ENCODE peak calls at places on chromosomes 1 and 21, in seven cellular contexts. R, P, S, L, N, Z and J are unnamed samples.

GRCh38 chr1:11682287-11682771 is 1.4 kb upstream of the MAD2L2 start:
- DNase-seq in R (no peak), P (no peak), S (no peak), L (no peak), N (no peak), Z (no peak), J (no peak)

GRCh38 chr1:211944733-211945500 is 90.4 kb downstream of the INTS7 start:
- DNase-seq in R (peak; percentile 74), P (no peak), S (no peak), L (peak; percentile 22), N (peak; percentile 65), Z (no peak), J (no peak)

GRCh38 chr1:10694633-10695627 is 101.5 kb downstream of the CASZ1 start:
- DNase-seq in R (peak; percentile 84), P (peak; percentile 96), S (peak; percentile 60), L (peak; percentile 74), N (peak; percentile 98), Z (peak; percentile 77), J (peak; percentile 58)

GRCh38 chr21:31520506-31521163 is 138.9 kb upstream of the SOD1 start:
- DNase-seq in R (peak; percentile 79), P (no peak), S (no peak), L (peak; percentile 19), N (no peak), Z (no peak), J (no peak)

GRCh38 chr1:2091611-2092604 is 41.7 kb downstream of the PRKCZ start:
- DNase-seq in R (peak; percentile 13), P (no peak), S (no peak), L (no peak), N (peak; percentile 74), Z (peak; percentile 26), J (no peak)

GRCh38 chr1:156858555-156858956 is 361 bp downstream of the INSRR start:
- DNase-seq in R (no peak), P (peak; percentile 80), S (no peak), L (no peak), N (peak; percentile 47), Z (no peak), J (no peak)

GRCh38 chr1:244353572-244354091 is 98.1 kb downstream of the ADSS2 start:
- DNase-seq in R (peak; percentile 95), P (no peak), S (peak; percentile 77), L (peak; percentile 97), N (peak; percentile 73), Z (no peak), J (peak; percentile 91)

GRCh38 chr1:18166341-18166740 is 58.7 kb downstream of the IGSF21 start:
- DNase-seq in R (no peak), P (peak; percentile 75), S (no peak), L (no peak), N (no peak), Z (no peak), J (no peak)

GRCh38 chr1:37513795-37514349 is 694 bp downstream of the MEAF6 start:
- DNase-seq in R (peak; percentile 12), P (peak; percentile 44), S (no peak), L (no peak), N (peak; percentile 66), Z (peak; percentile 69), J (peak; percentile 43)

GRCh38 chr1:40848530-40849189 is 13.5 kb downstream of the CITED4 start:
- DNase-seq in R (peak; percentile 50), P (peak; percentile 77), S (peak; percentile 71), L (peak; percentile 68), N (peak; percentile 79), Z (peak; percentile 45), J (peak; percentile 84)

GRCh38 chr1:89832481-89833127 is 11.8 kb downstream of the LRRC8D start:
- DNase-seq in R (no peak), P (no peak), S (no peak), L (no peak), N (no peak), Z (no peak), J (no peak)

GRCh38 chr1:231973840-231974239 is 347.2 kb downstream of the DISC1 start:
- DNase-seq in R (peak; percentile 65), P (no peak), S (no peak), L (peak; percentile 16), N (no peak), Z (no peak), J (no peak)

GRCh38 chr1:64948905-64949833 is 17.2 kb downstream of the JAK1 start:
- DNase-seq in R (no peak), P (no peak), S (peak; percentile 38), L (no peak), N (no peak), Z (no peak), J (peak; percentile 84)

GRCh38 chr1:1187938-1188337 is 14.3 kb downstream of the TTLL10 start:
- DNase-seq in R (peak; percentile 46), P (no peak), S (no peak), L (peak; percentile 78), N (no peak), Z (no peak), J (no peak)

GRCh38 chr1:50488876-50489275 is 65.6 kb upstream of the DMRTA2 start:
- DNase-seq in R (peak; percentile 6), P (no peak), S (no peak), L (peak; percentile 32), N (no peak), Z (no peak), J (no peak)

GRCh38 chr1:161491472-161491871 is 13.8 kb upstream of the FCGR2A start:
- DNase-seq in R (no peak), P (no peak), S (no peak), L (no peak), N (no peak), Z (no peak), J (no peak)

GRCh38 chr1:236066828-236067386 is 2.0 kb upstream of the NID1 start:
- DNase-seq in R (no peak), P (no peak), S (no peak), L (no peak), N (no peak), Z (no peak), J (no peak)

GRCh38 chr1:243475966-243476365 is 220.1 kb downstream of the SDCCAG8 start:
- DNase-seq in R (peak; percentile 78), P (no peak), S (no peak), L (peak; percentile 64), N (peak; percentile 87), Z (no peak), J (no peak)

GRCh38 chr1:3837200-3837599 is 19.8 kb downstream of the CEP104 start:
- DNase-seq in R (no peak), P (no peak), S (no peak), L (no peak), N (no peak), Z (no peak), J (no peak)

GRCh38 chr1:84884671-84885389 is 8.2 kb downstream of the LPAR3 start:
- DNase-seq in R (no peak), P (no peak), S (no peak), L (no peak), N (no peak), Z (no peak), J (no peak)

GRCh38 chr1:10691740-10692125 is 104.7 kb downstream of the CASZ1 start:
- DNase-seq in R (no peak), P (no peak), S (no peak), L (no peak), N (no peak), Z (no peak), J (no peak)

GRCh38 chr1:208225954-208226937 is 17.9 kb downstream of the PLXNA2 start:
- DNase-seq in R (no peak), P (no peak), S (no peak), L (no peak), N (no peak), Z (no peak), J (no peak)

GRCh38 chr1:1308756-1309524 is 543 bp downstream of the PUSL1 start:
- DNase-seq in R (no peak), P (peak; percentile 71), S (no peak), L (no peak), N (peak; percentile 42), Z (peak; percentile 47), J (peak; percentile 55)

GRCh38 chr1:32926562-32926961 is 25.4 kb upstream of the TMEM54 start:
- DNase-seq in R (no peak), P (no peak), S (no peak), L (no peak), N (no peak), Z (no peak), J (no peak)

DNA sequence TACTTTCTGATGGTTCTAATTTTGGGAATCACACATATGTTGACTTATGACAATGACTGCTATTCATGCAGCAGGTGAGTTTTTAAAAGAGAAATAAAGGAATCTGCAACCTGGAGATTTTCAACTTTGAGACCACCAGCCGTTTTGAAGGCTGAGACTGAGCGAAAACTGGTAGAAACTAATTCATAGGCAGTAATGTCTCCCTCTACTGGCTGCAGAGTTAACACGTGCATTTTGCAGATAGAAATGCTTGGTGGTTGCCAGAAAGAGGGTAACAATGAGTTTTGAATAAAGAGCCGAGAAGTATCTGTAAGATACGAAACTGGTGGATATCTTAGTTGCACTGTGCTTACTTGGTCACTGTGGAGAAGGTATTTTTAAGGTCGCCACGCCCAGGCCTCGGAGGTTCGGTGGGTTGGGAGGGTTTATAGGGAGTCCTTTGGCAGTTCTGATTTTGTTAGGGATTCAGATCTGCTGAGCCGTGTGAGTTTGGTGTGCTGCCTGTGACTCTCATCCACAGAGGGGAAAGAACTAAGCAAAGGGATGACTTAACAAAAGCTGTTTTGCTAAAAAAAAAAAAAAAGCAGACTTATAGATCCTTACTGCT is 83.0 kb downstream of the RYR2 start:
- DNase-seq in R (no peak), P (peak; percentile 43), S (peak; percentile 8), L (no peak), N (peak; percentile 32), Z (peak; percentile 19), J (no peak)
- TF ChIP-seq CTCF in R (no peak), P (peak; percentile 36), S (peak; percentile 80), L (no peak), N (peak; percentile 60), Z (peak; percentile 84), J (peak; percentile 61)

GRCh38 chr1:228400692-228401454 is 5.8 kb downstream of the TRIM11 start:
- DNase-seq in R (no peak), P (no peak), S (no peak), L (no peak), N (no peak), Z (no peak), J (no peak)
- H4K20me1 ChIP-seq in R (no peaks in the 10 kb centered on the region), P (peaks cover 70% of the 10 kb centered on the region), S (no peaks in the 10 kb centered on the region), L (peaks cover 67% of the 10 kb centered on the region), N (peaks cover 53% of the 10 kb centered on the region), Z (peaks cover 15% of the 10 kb centered on the region), J (peaks cover 74% of the 10 kb centered on the region)

GRCh38 chr1:93450331-93450730 is 2.4 kb downstream of the FNBP1L start:
- DNase-seq in R (no peak), P (no peak), S (no peak), L (no peak), N (no peak), Z (no peak), J (no peak)

GRCh38 chr1:93448292-93448982 is 519 bp downstream of the FNBP1L start:
- DNase-seq in R (peak; percentile 31), P (peak; percentile 89), S (no peak), L (no peak), N (peak; percentile 90), Z (no peak), J (peak; percentile 48)

GRCh38 chr1:93448983-93449805 is 1.3 kb downstream of the FNBP1L start:
- DNase-seq in R (peak; percentile 65), P (peak; percentile 44), S (no peak), L (peak; percentile 65), N (peak; percentile 60), Z (no peak), J (peak; percentile 74)

GRCh38 chr1:93459126-93459525 is 11.2 kb downstream of the FNBP1L start:
- DNase-seq in R (no peak), P (no peak), S (no peak), L (no peak), N (no peak), Z (no peak), J (no peak)

GRCh38 chr1:93453911-93454310 is 6.0 kb downstream of the FNBP1L start:
- DNase-seq in R (no peak), P (no peak), S (no peak), L (no peak), N (no peak), Z (no peak), J (no peak)
- H3K4me3 ChIP-seq in R (no peak overlapping the region), P (no peak overlapping the region), S (no peak overlapping the region), L (no peak overlapping the region), N (no peak overlapping the region), Z (no peak overlapping the region), J (no peak overlapping the region)

GRCh38 chr1:223747838-223748335 is 35.5 kb downstream of the CAPN2 start:
- DNase-seq in R (peak; percentile 34), P (no peak), S (no peak), L (peak; percentile 50), N (no peak), Z (no peak), J (no peak)
- TF ChIP-seq CTCF in R (no peak), P (no peak), S (no peak), L (no peak), N (no peak), Z (no peak), J (no peak)